ENCODE peak calls at places on chromosome 15, in five cellular contexts. X, L, I, M and J are unnamed samples.

GRCh38 chr15:85000189-85000864 is 18.7 kb downstream of the PDE8A start:
- DNase-seq in X (no peak), L (no peak), I (no peak), M (no peak), J (no peak)

GRCh38 chr15:38038659-38039442 is 104.4 kb downstream of the TMCO5A start:
- DNase-seq in X (no peak), L (peak; percentile 72), I (no peak), M (no peak), J (no peak)

GRCh38 chr15:58761010-58761388 is 10.1 kb upstream of the MINDY2 start:
- DNase-seq in X (no peak), L (no peak), I (no peak), M (no peak), J (no peak)

GRCh38 chr15:86629957-86630356 is 550.3 kb downstream of the AGBL1 start:
- DNase-seq in X (no peak), L (no peak), I (no peak), M (no peak), J (no peak)

GRCh38 chr15:65060641-65061397 is 7.0 kb downstream of the RASL12 start:
- DNase-seq in X (peak; percentile 52), L (no peak), I (no peak), M (no peak), J (no peak)

GRCh38 chr15:59622289-59622688 is 10.7 kb downstream of the GCNT3 start:
- DNase-seq in X (no peak), L (peak; percentile 92), I (no peak), M (peak; percentile 84), J (no peak)

GRCh38 chr15:92881570-92881837 is 18.6 kb upstream of the CHD2 start:
- DNase-seq in X (no peak), L (no peak), I (no peak), M (no peak), J (no peak)

GRCh38 chr15:53627279-53627678 is 132.2 kb downstream of the WDR72 start:
- DNase-seq in X (no peak), L (no peak), I (no peak), M (no peak), J (no peak)

GRCh38 chr15:77419050-77419835 is 661 bp downstream of the PEAK1 start:
- DNase-seq in X (peak; percentile 57), L (peak; percentile 36), I (peak; percentile 36), M (peak; percentile 39), J (no peak)

GRCh38 chr15:92033723-92034122 is 180.2 kb downstream of the SLCO3A1 start:
- DNase-seq in X (no peak), L (no peak), I (no peak), M (no peak), J (no peak)

GRCh38 chr15:33104276-33104675 is 90.2 kb downstream of the FMN1 start:
- DNase-seq in X (no peak), L (no peak), I (no peak), M (no peak), J (no peak)

GRCh38 chr15:83626171-83626802 is 27.6 kb upstream of the ADAMTSL3 start:
- DNase-seq in X (no peak), L (no peak), I (no peak), M (no peak), J (no peak)

GRCh38 chr15:95024388-95024787 is 793.0 kb downstream of the MCTP2 start:
- DNase-seq in X (no peak), L (peak; percentile 5), I (no peak), M (no peak), J (no peak)

GRCh38 chr15:42591238-42591936 is 16.0 kb downstream of the STARD9 start:
- DNase-seq in X (no peak), L (no peak), I (no peak), M (no peak), J (no peak)

GRCh38 chr15:49900036-49900435 is 219.0 kb downstream of the ATP8B4 start:
- DNase-seq in X (no peak), L (no peak), I (no peak), M (no peak), J (no peak)

GRCh38 chr15:66254364-66255292 is 1.1 kb upstream of the MEGF11 start:
- DNase-seq in X (no peak), L (no peak), I (no peak), M (no peak), J (no peak)

GRCh38 chr15:43799945-43800285 is at the start of gene SERINC4:
- DNase-seq in X (no peak), L (no peak), I (no peak), M (no peak), J (no peak)

GRCh38 chr15:47184003-47184404 is 533.3 kb upstream of the SEMA6D start:
- DNase-seq in X (peak; percentile 22), L (no peak), I (no peak), M (peak; percentile 11), J (no peak)

GRCh38 chr15:88932271-88932874 is 19.2 kb upstream of the MFGE8 start:
- DNase-seq in X (no peak), L (no peak), I (peak; percentile 29), M (no peak), J (no peak)
- H3K27ac ChIP-seq in X (peak overlapping the region; percentile 36), L (no peak overlapping the region), I (peak overlapping the region; percentile 50), M (no peak overlapping the region), J (peak overlapping the region; percentile 58)

DNA sequence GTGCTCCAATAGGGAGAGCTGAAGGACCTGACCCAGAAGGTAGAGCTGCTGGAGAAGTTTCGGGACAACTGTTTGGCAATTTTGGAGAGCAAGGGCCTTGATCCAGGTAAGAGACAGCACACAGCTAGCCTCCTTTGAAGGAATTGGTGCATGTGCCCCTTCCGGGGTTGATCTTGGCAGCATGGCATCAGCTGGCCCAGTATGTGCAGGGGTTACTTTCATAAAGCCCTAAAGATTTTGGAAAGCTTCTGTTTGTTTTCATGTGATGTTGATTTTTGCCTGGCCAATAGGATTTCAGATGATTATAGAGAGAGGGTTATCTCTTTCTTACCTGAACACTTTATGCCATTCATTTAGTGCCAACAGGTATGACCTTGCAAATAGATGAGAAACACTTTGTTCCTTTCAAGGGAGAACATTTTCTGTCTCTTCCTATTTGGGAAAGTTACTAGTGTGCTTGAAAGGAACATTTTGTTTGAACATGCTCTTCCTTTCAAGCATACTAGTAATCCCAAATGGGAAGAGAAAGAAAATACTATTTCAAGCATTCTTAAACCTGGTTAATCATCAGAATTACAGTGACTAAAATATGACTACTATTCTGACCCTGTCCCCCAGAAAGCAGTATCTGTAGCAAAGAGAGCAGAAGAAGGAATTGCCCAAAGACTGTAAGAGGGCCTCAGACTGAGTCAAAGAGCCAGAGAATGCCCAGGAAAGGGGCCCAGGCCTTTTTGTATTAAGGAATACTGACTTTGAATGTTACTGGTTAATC is 7.5 kb downstream of the KNSTRN start:
- DNase-seq in X (no peak), L (no peak), I (no peak), M (no peak), J (no peak)
- H3K27ac ChIP-seq in X (peak overlapping the region; percentile 51), L (peak overlapping the region; percentile 40), I (no peak overlapping the region), M (no peak overlapping the region), J (no peak overlapping the region)

GRCh38 chr15:75030023-75030413 is 6.6 kb downstream of the PPCDC start:
- DNase-seq in X (no peak), L (peak; percentile 52), I (peak; percentile 58), M (no peak), J (no peak)
- H3K27ac ChIP-seq in X (peak overlapping the region; percentile 86), L (peak overlapping the region; percentile 90), I (peak overlapping the region; percentile 63), M (peak overlapping the region; percentile 36), J (peak overlapping the region; percentile 80)

DNA sequence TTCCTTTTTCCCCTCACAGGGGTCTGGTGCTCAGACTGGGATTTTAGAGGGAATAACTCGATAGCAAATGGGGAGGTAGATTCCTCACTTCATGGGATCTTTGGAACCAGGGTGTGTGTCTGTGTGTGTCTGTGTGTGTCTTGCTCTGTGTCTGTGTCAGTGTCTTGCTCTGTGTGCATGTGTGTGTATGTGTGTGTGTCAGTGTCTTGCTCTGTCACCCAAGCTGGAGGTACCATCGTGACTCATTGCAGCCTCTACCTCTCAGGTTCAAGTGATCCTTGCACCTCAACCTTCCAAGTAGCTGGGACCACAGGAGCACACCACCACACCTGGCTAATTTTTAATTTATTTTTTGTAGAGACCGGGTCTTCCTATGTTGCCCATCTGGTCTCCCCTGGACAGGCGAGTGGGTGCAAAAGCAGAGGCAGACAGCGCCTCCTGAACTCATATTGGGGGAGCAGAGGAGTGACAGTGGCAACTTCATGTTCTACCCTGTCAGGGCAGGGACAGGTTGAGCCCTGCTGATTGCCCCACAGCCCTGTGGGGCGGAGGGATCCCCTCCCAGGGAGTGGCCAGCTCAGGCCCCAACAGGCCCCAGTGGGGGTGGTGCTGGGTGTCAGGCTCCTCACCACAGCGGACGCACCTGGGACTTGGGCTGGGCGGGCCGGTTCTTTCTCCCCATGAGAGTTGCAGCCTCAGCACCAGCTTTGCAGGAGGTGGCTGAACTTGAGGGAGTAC is 10.4 kb upstream of the SEMA4B start:
- DNase-seq in X (no peak), L (peak; percentile 94), I (no peak), M (peak; percentile 91), J (no peak)
- H3K27ac ChIP-seq in X (peak overlapping the region; percentile 69), L (peak overlapping the region; percentile 98), I (peak overlapping the region; percentile 77), M (peak overlapping the region; percentile 82), J (peak overlapping the region; percentile 75)

DNA sequence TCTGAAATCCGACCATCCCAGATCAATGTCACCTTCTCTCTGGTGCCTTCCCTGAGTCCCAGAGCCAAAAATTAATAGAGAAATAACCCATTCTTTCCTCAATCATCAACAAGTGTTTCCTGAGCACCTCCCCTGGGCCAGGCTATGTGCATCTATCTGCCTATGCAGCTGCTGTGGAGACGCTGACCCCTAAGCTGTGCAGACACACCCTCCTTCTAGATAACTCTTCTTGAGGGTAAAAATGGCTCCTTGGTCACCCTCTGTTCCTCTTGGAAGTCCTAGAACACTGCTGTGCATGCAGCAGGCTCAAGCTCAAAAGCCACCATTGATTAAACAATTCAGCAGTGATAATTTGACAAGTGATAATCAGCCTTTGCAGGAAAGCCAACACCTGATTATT is 18.4 kb downstream of the CA12 start:
- DNase-seq in X (no peak), L (no peak), I (no peak), M (no peak), J (no peak)
- H3K27ac ChIP-seq in X (no peak overlapping the region), L (no peak overlapping the region), I (no peak overlapping the region), M (peak overlapping the region; percentile 52), J (no peak overlapping the region)

DNA sequence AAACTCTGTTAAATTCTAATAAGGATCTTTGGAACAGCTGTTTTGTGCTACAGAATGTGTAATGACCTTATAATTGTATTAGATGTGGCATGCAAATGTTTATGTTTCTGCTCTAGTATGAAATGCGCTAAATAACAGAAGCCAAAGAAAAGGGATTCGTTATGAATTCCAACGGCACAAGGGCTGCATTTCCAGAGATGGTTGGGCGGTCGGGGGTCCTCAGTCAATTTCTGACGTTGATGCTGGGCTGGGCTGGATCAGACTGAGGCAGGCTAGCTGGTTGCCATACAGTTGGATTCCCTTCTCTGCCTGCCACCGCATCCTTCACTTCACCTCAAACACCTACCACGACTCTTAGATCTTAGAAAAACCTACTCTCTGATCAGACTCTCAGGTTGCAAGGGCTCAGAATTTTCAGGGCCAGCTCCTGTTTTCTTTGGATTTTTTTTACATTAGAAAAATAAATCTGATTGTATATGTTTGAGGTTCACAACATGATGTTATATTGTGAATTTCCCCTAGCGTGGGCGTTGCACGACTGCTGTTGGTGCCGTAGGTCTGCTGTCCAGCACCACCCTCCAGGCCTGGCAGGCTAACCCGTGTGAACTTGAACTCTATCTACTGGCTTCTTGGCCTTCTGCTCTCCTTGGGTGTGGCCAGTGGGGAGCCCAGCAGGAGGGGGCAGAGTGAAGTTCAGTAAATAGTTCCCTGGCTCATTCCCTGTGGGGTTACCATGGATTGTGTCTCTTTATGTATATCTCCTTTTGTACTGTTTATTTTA is 80.3 kb upstream of the RORA start:
- DNase-seq in X (no peak), L (no peak), I (no peak), M (no peak), J (no peak)
- H3K27ac ChIP-seq in X (no peak overlapping the region), L (no peak overlapping the region), I (no peak overlapping the region), M (no peak overlapping the region), J (no peak overlapping the region)

GRCh38 chr15:61474796-61475195 is 245.7 kb upstream of the RORA start:
- DNase-seq in X (no peak), L (no peak), I (no peak), M (no peak), J (no peak)
- H3K27ac ChIP-seq in X (no peak overlapping the region), L (no peak overlapping the region), I (no peak overlapping the region), M (no peak overlapping the region), J (no peak overlapping the region)